ENCODE peak calls at places on chromosome 13, in four cellular contexts. A is activated T-cell treated with anti-CD3 and anti-CD28 coated beads for 24 hours; F is stimulated activated CD4-positive, alpha-beta T cell treated with anti-CD3 and anti-CD28 coated beads, Interleukin-1b, Interleukin-23, amount 100 ng/mL, for 24 hours; C is GM13976. I is an unnamed sample.

GRCh38 chr13:110118106-110118505 is 188.9 kb downstream of the COL4A1 start:
- DNase-seq in A (no peak), F (no peak), C (no peak), I (no peak)

GRCh38 chr13:33153421-33154381 is 131.9 kb downstream of the STARD13 start:
- DNase-seq in A (no peak), F (no peak), C (no peak), I (no peak)

GRCh38 chr13:109593230-109593629 is 193.2 kb downstream of the IRS2 start:
- DNase-seq in A (no peak), F (no peak), C (no peak), I (no peak)

GRCh38 chr13:29301027-29301426 is 294.5 kb downstream of the SLC7A1 start:
- DNase-seq in A (no peak), F (no peak), C (no peak), I (no peak)

GRCh38 chr13:30796132-30796832 is 60.9 kb downstream of the ALOX5AP start:
- DNase-seq in A (no peak), F (no peak), C (no peak), I (no peak)

GRCh38 chr13:86383151-86383550 is 583.9 kb upstream of the SLITRK6 start:
- DNase-seq in A (no peak), F (no peak), C (no peak), I (no peak)

GRCh38 chr13:90979059-90979458 is 368.4 kb upstream of the MIR17HG start:
- DNase-seq in A (no peak), F (no peak), C (no peak), I (no peak)

GRCh38 chr13:112888238-112889111 is 80.5 kb upstream of the MCF2L start:
- DNase-seq in A (no peak), F (no peak), C (no peak), I (no peak)